ENCODE peak calls at places on chromosomes 4 and X, in seven cellular contexts. C is choroid plexus epithelial cell; X is transverse colon; A is SK-N-SH; R is astrocyte of the spinal cord; N is suprapubic skin; P is CD4-positive, alpha-beta memory T cell. J is an unnamed sample.

GRCh38 chrX:55695227-55696018 is 22.1 kb upstream of the RRAGB start:
- DNase-seq in C (no peak), X (no peak), A (no peak), R (no peak), N (no peak), P (peak), J (no peak)

GRCh38 chr4:20428410-20429160 is 176.9 kb downstream of the SLIT2 start:
- DNase-seq in C (peak), X (no peak), A (no peak), R (peak), N (no peak), P (no peak), J (peak)

GRCh38 chr4:168695288-168695687 is 198.4 kb downstream of the PALLD start:
- DNase-seq in C (no peak), X (no peak), A (no peak), R (no peak), N (no peak), P (no peak), J (peak)

GRCh38 chrX:37685452-37686347 is at the start of gene XK:
- DNase-seq in C (peak), X (peak), A (peak), R (peak), N (no peak), P (peak), J (peak)

GRCh38 chrX:19291086-19291485 is 52.6 kb upstream of the PDHA1 start:
- DNase-seq in C (no peak), X (no peak), A (no peak), R (peak), N (no peak), P (no peak), J (no peak)

GRCh38 chrX:3548743-3549441 is 164.6 kb downstream of the PRKX start:
- DNase-seq in C (peak), X (no peak), A (peak), R (peak), N (no peak), P (no peak), J (peak)

GRCh38 chr4:146582864-146583263 is 55.8 kb upstream of the POU4F2 start:
- DNase-seq in C (peak), X (no peak), A (no peak), R (no peak), N (no peak), P (no peak), J (no peak)

GRCh38 chr4:84733343-84734033 is 150.6 kb downstream of the CDS1 start:
- DNase-seq in C (no peak), X (no peak), A (no peak), R (no peak), N (no peak), P (no peak), J (no peak)

GRCh38 chr4:142406917-142407501 is 439.1 kb downstream of the INPP4B start:
- DNase-seq in C (no peak), X (no peak), A (no peak), R (no peak), N (no peak), P (peak), J (peak)

GRCh38 chr4:156584100-156584499 is 387.5 kb downstream of the PDGFC start:
- DNase-seq in C (no peak), X (no peak), A (no peak), R (no peak), N (no peak), P (no peak), J (no peak)

GRCh38 chr4:52093466-52093865 is 42.4 kb downstream of the SPATA18 start:
- DNase-seq in C (no peak), X (no peak), A (no peak), R (no peak), N (no peak), P (no peak), J (no peak)

GRCh38 chrX:42096262-42096939 is 173.0 kb upstream of the CASK start:
- DNase-seq in C (peak), X (no peak), A (no peak), R (peak), N (no peak), P (no peak), J (peak)

GRCh38 chrX:154445776-154446175 is 1.8 kb downstream of the FAM50A start:
- DNase-seq in C (no peak), X (no peak), A (no peak), R (no peak), N (no peak), P (no peak), J (no peak)

DNA sequence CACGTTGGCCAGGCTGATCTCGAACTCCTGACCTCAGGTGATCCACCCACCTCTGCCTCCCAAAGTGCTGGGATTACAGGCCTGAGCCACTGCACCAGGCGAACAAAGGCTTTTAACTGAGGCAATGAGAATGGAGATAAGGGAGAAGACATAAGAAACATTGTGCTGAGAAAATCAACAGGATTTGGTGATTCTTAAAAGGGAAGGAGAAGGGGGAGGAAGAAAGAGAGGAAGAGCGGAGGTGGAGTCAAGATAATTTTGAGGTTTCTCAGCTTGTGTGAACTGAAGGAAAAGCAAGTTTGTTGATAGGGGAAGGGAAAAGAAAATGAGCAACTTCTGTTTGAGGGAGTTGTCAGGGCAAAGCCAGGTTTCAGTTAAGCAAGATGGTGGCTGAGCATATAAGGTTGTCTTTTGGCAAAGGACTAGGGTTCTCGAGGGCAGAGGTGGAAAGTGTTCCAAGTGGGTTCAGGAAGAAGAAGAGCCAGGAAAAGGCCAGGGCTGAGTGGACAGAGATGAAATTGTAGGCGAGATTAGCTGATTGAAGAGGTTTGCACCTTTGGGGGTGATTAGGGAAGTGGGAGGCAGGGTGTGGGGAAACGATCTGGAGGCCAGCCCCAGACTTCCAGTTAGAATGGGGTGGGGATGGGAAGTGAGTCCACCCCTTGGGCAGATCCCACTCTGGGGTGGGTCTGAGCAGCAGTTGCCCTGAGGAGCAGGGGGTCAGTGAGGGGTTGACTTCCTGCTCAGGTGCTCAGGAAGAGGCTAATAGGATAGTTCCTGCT is 7.8 kb downstream of the DOCK11 start:
- DNase-seq in C (no peak), X (no peak), A (no peak), R (no peak), N (no peak), P (no peak), J (no peak)
- H3K4me3 ChIP-seq in C (no peak), X (no peak), A (no peak), R (no peak), N (no peak), P (no peak), J (no peak)

GRCh38 chr4:7831330-7831729 is 108.3 kb downstream of the AFAP1 start:
- DNase-seq in C (peak), X (no peak), A (no peak), R (peak), N (no peak), P (peak), J (peak)
- H3K4me3 ChIP-seq in C (no peak), X (no peak), A (no peak), R (no peak), N (no peak), P (peak), J (no peak)

GRCh38 chrX:45479835-45480422 is 279.3 kb upstream of the DIPK2B start:
- DNase-seq in C (peak), X (no peak), A (no peak), R (peak), N (no peak), P (no peak), J (peak)
- H3K4me3 ChIP-seq in C (no peak), X (no peak), A (no peak), R (no peak), N (no peak), P (no peak), J (no peak)

GRCh38 chrX:14923761-14924160 is 50.5 kb downstream of the MOSPD2 start:
- DNase-seq in C (no peak), X (no peak), A (no peak), R (no peak), N (no peak), P (no peak), J (no peak)
- H3K4me3 ChIP-seq in C (no peak), X (no peak), A (no peak), R (no peak), N (no peak), P (no peak), J (no peak)

GRCh38 chr4:6471303-6472007 is 959 bp downstream of the PPP2R2C start:
- DNase-seq in C (no peak), X (no peak), A (peak), R (peak), N (no peak), P (no peak), J (peak)

GRCh38 chr4:6472008-6472386 is 417 bp downstream of the PPP2R2C start:
- DNase-seq in C (no peak), X (no peak), A (no peak), R (no peak), N (peak), P (no peak), J (no peak)

GRCh38 chr4:6474053-6474568 is 1.7 kb upstream of the PPP2R2C start:
- DNase-seq in C (peak), X (no peak), A (peak), R (no peak), N (peak), P (no peak), J (peak)

GRCh38 chr4:6473264-6474052 is 1.0 kb upstream of the PPP2R2C start:
- DNase-seq in C (no peak), X (no peak), A (no peak), R (no peak), N (peak), P (no peak), J (no peak)

DNA sequence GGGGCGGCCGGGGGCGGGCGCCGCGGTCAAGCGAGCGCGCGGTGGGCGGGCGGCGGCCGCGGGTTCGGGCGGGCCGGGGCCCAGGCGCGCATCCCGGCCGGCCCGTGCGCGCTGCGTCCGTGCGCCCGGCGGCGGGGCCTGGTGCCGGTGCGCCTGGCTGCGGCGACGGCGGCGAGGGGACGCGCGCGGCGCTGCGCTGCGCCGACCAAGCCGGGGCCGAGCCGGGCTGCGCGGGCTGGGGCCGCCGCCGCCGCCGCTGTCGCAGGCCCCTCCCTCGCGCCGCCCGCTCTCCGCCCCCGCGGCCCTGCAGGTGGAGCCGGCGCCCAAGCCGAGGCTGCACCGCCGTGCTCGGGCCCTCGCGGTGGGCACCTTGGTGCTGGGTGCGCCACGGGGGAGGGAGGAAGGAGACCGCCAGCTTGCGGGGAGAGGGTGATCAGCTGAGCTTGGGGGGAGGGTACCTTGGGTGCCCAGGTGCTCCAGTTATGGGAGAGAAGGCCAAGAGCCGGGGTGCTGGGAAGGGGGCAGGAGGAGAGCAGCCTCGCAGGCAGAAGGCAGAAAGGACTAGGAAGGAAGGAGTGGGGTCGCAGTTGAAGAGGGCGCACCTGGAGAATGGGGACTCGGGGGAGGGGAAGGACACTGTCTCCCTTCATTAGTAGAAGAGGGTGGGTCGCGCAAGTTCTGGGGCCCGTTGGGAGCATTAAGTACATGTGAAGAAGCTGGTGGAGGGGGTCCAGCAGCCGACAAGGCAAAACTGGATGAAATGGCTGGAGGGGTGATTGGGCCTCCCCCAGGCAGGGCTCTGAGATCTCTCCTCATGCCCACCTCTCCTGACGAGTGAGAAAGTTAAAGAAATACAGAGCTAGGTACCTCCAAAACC is at the start of gene PPP2R2C:
- DNase-seq in C (no peak), X (no peak), A (peak), R (no peak), N (peak), P (no peak), J (no peak)
- H3K4me3 ChIP-seq in C (no peak), X (no peak), A (peak), R (no peak), N (peak), P (no peak), J (no peak)

GRCh38 chr4:24800273-24800880 is 5.0 kb downstream of the SOD3 start:
- DNase-seq in C (peak), X (no peak), A (peak), R (no peak), N (no peak), P (no peak), J (peak)
- H3K4me3 ChIP-seq in C (peak), X (no peak), A (no peak), R (peak), N (peak), P (no peak), J (peak)

DNA sequence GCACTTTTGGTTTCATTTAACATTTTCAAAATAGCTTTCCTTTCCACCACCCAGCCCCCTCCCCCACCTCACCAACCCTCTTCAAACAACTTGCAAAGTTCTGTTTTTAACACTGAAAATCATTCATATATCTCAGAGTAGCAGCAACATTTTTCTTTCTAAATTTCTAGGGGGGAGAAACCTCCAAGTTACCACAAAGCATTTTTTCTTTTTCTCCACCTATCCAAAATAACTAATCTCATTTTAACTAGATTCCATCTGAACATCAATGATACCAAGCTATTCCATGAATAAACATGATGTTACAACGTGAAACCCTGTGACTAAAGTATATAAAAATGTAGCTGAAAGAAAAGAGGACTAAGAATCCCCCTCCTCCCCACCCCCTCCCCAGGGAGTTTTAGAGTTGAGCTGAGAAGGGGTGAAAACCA is 5.3 kb downstream of the LDB2 start:
- DNase-seq in C (peak), X (no peak), A (no peak), R (peak), N (no peak), P (no peak), J (peak)
- H3K4me3 ChIP-seq in C (peak), X (no peak), A (no peak), R (no peak), N (peak), P (no peak), J (no peak)

DNA sequence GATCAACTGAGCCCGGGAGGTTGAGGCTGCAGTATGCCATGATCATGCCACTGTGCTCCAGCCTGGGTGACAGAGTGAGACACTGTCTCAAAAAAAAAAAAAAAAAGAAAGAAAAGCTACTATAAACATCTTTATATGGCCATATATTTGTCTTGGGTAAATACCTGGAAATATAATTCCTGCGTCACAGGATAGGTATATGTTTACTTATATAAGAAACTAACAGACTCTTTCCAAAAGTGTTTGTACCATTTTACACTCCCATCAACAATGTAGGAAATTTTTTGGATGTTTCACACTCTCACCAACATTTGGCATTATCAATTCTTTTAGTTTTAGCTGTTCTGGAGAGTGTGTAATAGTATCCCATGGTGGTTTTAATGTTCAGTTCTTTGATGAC is 12.8 kb downstream of the P2RY4 start:
- DNase-seq in C (no peak), X (no peak), A (no peak), R (no peak), N (no peak), P (no peak), J (no peak)
- H3K4me3 ChIP-seq in C (no peak), X (no peak), A (no peak), R (no peak), N (no peak), P (no peak), J (no peak)

GRCh38 chr4:93261207-93261606 is 567.3 kb upstream of the ATOH1 start:
- DNase-seq in C (no peak), X (no peak), A (no peak), R (no peak), N (no peak), P (no peak), J (no peak)
- H3K4me3 ChIP-seq in C (no peak), X (no peak), A (no peak), R (no peak), N (no peak), P (no peak), J (no peak)

J was measured in cardiac fibroblast.